ENCODE peak calls at places on chromosomes 3 and 15, in five cellular contexts. I is esophagus squamous epithelium, P is MCF 10A, S is A549, M is PC-3. Z is an unnamed sample.

GRCh38 chr3:37765591-37766219 is 96.0 kb upstream of the CTDSPL start:
- DNase-seq in I (no peak), P (no peak), S (no peak), M (no peak), Z (no peak)

GRCh38 chr3:185831195-185831594 is 6.4 kb upstream of the IGF2BP2 start:
- DNase-seq in I (no peak), P (no peak), S (no peak), M (peak), Z (no peak)

GRCh38 chr3:163573324-163573723 is 1505.0 kb downstream of the SI start:
- DNase-seq in I (no peak), P (no peak), S (no peak), M (no peak), Z (no peak)

GRCh38 chr3:31253782-31254181 is 278.9 kb upstream of the STT3B start:
- DNase-seq in I (no peak), P (peak), S (no peak), M (no peak), Z (no peak)

GRCh38 chr3:52502808-52503350 is 7.7 kb downstream of the STAB1 start:
- DNase-seq in I (no peak), P (no peak), S (no peak), M (no peak), Z (no peak)

GRCh38 chr15:26974120-26974780 is 3.3 kb downstream of the GABRG3 start:
- DNase-seq in I (no peak), P (no peak), S (peak), M (peak), Z (peak)

GRCh38 chr3:157067114-157067513 is 92.8 kb downstream of the CCNL1 start:
- DNase-seq in I (no peak), P (no peak), S (no peak), M (no peak), Z (no peak)

GRCh38 chr15:101168463-101168824 is 83.4 kb downstream of the CHSY1 start:
- DNase-seq in I (no peak), P (no peak), S (no peak), M (no peak), Z (no peak)

GRCh38 chr3:50585919-50586762 is 16.8 kb downstream of the HEMK1 start:
- DNase-seq in I (no peak), P (no peak), S (no peak), M (no peak), Z (no peak)

GRCh38 chr3:184015381-184016019 is 2.2 kb downstream of the ABCC5 start:
- DNase-seq in I (no peak), P (no peak), S (no peak), M (no peak), Z (no peak)

GRCh38 chr15:95016511-95017219 is 785.3 kb downstream of the MCTP2 start:
- DNase-seq in I (no peak), P (no peak), S (no peak), M (no peak), Z (no peak)

GRCh38 chr3:62558549-62559112 is 185.3 kb upstream of the FEZF2 start:
- DNase-seq in I (no peak), P (peak), S (peak), M (peak), Z (no peak)

GRCh38 chr3:195151866-195152526 is 119.0 kb downstream of the XXYLT1 start:
- DNase-seq in I (no peak), P (peak), S (peak), M (peak), Z (no peak)

GRCh38 chr3:115666081-115666480 is 42.8 kb downstream of the GAP43 start:
- DNase-seq in I (no peak), P (no peak), S (no peak), M (no peak), Z (no peak)

GRCh38 chr15:84606653-84607120 is 5.9 kb downstream of the ZSCAN2 start:
- DNase-seq in I (no peak), P (no peak), S (peak), M (no peak), Z (peak)

GRCh38 chr15:45187894-45188830 is at the start of gene SHF:
- DNase-seq in I (no peak), P (no peak), S (peak), M (no peak), Z (peak)

GRCh38 chr3:42653560-42654330 is at the start of gene ZBTB47:
- DNase-seq in I (no peak), P (no peak), S (no peak), M (peak), Z (peak)

GRCh38 chr3:17623464-17623863 is 119.0 kb downstream of the TBC1D5 start:
- DNase-seq in I (no peak), P (no peak), S (no peak), M (no peak), Z (no peak)

Z was measured in NCI-H146.